ENCODE peak calls at places on chromosomes 4 and X, in six cellular contexts. R, P, C, X, A and Z are unnamed samples.

GRCh38 chr4:171390626-171391025 is 422.6 kb upstream of the GALNTL6 start:
- DNase-seq in P (no peak), R (no peak), X (no peak), A (no peak), C (no peak), Z (no peak)

GRCh38 chr4:83591730-83592129 is 55.8 kb downstream of the GPAT3 start:
- DNase-seq in A (no peak), C (no peak), X (no peak), P (no peak), R (no peak), Z (no peak)

GRCh38 chr4:161247831-161248230 is 916.0 kb downstream of the FSTL5 start:
- DNase-seq in A (no peak), R (no peak), X (no peak), P (no peak), C (no peak), Z (no peak)

GRCh38 chr4:144338148-144338547 is 197.6 kb upstream of the GYPA start:
- DNase-seq in P (no peak), R (no peak), X (no peak), A (no peak), C (no peak), Z (no peak)

GRCh38 chr4:29046716-29047115 is 1673.5 kb upstream of the PCDH7 start:
- DNase-seq in P (no peak), A (no peak), R (no peak), C (no peak), X (no peak), Z (no peak)

GRCh38 chr4:145525291-145525740 is 43.7 kb downstream of the SMAD1 start:
- DNase-seq in X (no peak), P (no peak), A (no peak), R (no peak), C (no peak), Z (no peak)

GRCh38 chr4:133711817-133712216 is 489.8 kb downstream of the PABPC4L start:
- DNase-seq in X (no peak), P (no peak), A (no peak), C (no peak), R (no peak), Z (no peak)

GRCh38 chr4:68858039-68858438 is 42.2 kb downstream of the UGT2B10 start:
- DNase-seq in R (no peak), X (no peak), C (no peak), A (no peak), P (no peak), Z (no peak)

GRCh38 chr4:139438141-139438540 is 15.8 kb upstream of the RAB33B start:
- DNase-seq in R (no peak), A (no peak), P (no peak), X (no peak), C (no peak), Z (no peak)

GRCh38 chr4:189084671-189085070 is 856.0 kb upstream of the FRG1 start:
- DNase-seq in P (no peak), X (no peak), A (no peak), R (no peak), C (no peak), Z (no peak)

GRCh38 chrX:10098235-10098819 is 58.4 kb upstream of the CLCN4 start:
- DNase-seq in A (peak; percentile 68), C (no peak), R (no peak), X (no peak), P (no peak), Z (no peak)

GRCh38 chrX:115602729-115603389 is 41.9 kb downstream of the PLS3 start:
- DNase-seq in A (no peak), P (no peak), C (no peak), R (no peak), X (no peak), Z (no peak)

GRCh38 chrX:40109288-40110008 is 11.7 kb upstream of the BCOR start:
- DNase-seq in R (peak; percentile 7), X (peak; percentile 86), C (no peak), A (no peak), P (peak; percentile 29), Z (peak; percentile 57)

GRCh38 chr4:107951551-107951950 is 20.2 kb downstream of the CYP2U1 start:
- DNase-seq in X (no peak), A (no peak), C (no peak), R (no peak), P (no peak), Z (no peak)

GRCh38 chrX:3465017-3465416 is 118.6 kb upstream of the MXRA5 start:
- DNase-seq in R (no peak), C (no peak), X (no peak), A (no peak), P (no peak), Z (no peak)

GRCh38 chr4:16884673-16885460 is 13.6 kb downstream of the LDB2 start:
- DNase-seq in C (no peak), A (no peak), X (no peak), P (no peak), R (no peak), Z (no peak)

GRCh38 chr4:2040391-2041233 is 18.5 kb upstream of the NAT8L start:
- DNase-seq in C (no peak), P (no peak), R (no peak), A (no peak), X (peak; percentile 72), Z (peak; percentile 7)

GRCh38 chrX:41024755-41025154 is 60.5 kb upstream of the USP9X start:
- DNase-seq in P (no peak), A (no peak), R (no peak), X (no peak), C (no peak), Z (no peak)